ENCODE peak calls at places on chromosomes 4 and X, in eight cellular contexts. One of them, this sample, is unnamed. For H3K36me3, the result is how much of the 10 kb centered on the place peaks cover.

GRCh38 chrX:9745417-9746115 is 20.1 kb downstream of the GPR143 start:
- DNase-seq in cardiac muscle cell: no peak
- DNase-seq in WERI-Rb-1: no peak
- DNase-seq in heart right ventricle: no peak
- DNase-seq in CD8-positive, alpha-beta memory T cell: no peak
- DNase-seq in K562: no peak
- DNase-seq in aorta: no peak
- DNase-seq in uterus: peak
- DNase-seq in this sample: no peak

GRCh38 chr4:7323872-7324650 is 110.7 kb downstream of the PSAPL1 start:
- DNase-seq in cardiac muscle cell: no peak
- DNase-seq in WERI-Rb-1: peak
- DNase-seq in heart right ventricle: no peak
- DNase-seq in CD8-positive, alpha-beta memory T cell: peak
- DNase-seq in K562: no peak
- DNase-seq in aorta: peak
- DNase-seq in uterus: no peak
- DNase-seq in this sample: no peak

GRCh38 chr4:17763931-17764330 is 17.5 kb downstream of the FAM184B start:
- DNase-seq in cardiac muscle cell: no peak
- DNase-seq in WERI-Rb-1: no peak
- DNase-seq in heart right ventricle: no peak
- DNase-seq in CD8-positive, alpha-beta memory T cell: no peak
- DNase-seq in K562: no peak
- DNase-seq in aorta: no peak
- DNase-seq in uterus: no peak
- DNase-seq in this sample: no peak

GRCh38 chr4:40349561-40350198 is 14.5 kb downstream of the CHRNA9 start:
- DNase-seq in cardiac muscle cell: no peak
- DNase-seq in WERI-Rb-1: no peak
- DNase-seq in heart right ventricle: no peak
- DNase-seq in CD8-positive, alpha-beta memory T cell: no peak
- DNase-seq in K562: no peak
- DNase-seq in aorta: no peak
- DNase-seq in uterus: no peak
- DNase-seq in this sample: no peak

GRCh38 chr4:8897768-8898167 is 26.1 kb upstream of the HMX1 start:
- DNase-seq in cardiac muscle cell: no peak
- DNase-seq in WERI-Rb-1: no peak
- DNase-seq in heart right ventricle: no peak
- DNase-seq in CD8-positive, alpha-beta memory T cell: no peak
- DNase-seq in K562: no peak
- DNase-seq in aorta: no peak
- DNase-seq in uterus: no peak
- DNase-seq in this sample: no peak

GRCh38 chr4:168021666-168022065 is 70.7 kb upstream of the ANXA10 start:
- DNase-seq in cardiac muscle cell: no peak
- DNase-seq in WERI-Rb-1: no peak
- DNase-seq in heart right ventricle: no peak
- DNase-seq in CD8-positive, alpha-beta memory T cell: no peak
- DNase-seq in K562: no peak
- DNase-seq in aorta: no peak
- DNase-seq in uterus: no peak
- DNase-seq in this sample: no peak

GRCh38 chr4:89152972-89153371 is 41.6 kb downstream of the TIGD2 start:
- DNase-seq in cardiac muscle cell: peak
- DNase-seq in WERI-Rb-1: peak
- DNase-seq in heart right ventricle: no peak
- DNase-seq in CD8-positive, alpha-beta memory T cell: no peak
- DNase-seq in K562: no peak
- DNase-seq in aorta: no peak
- DNase-seq in uterus: no peak
- DNase-seq in this sample: no peak

GRCh38 chr4:17794730-17795129 is 13.3 kb upstream of the FAM184B start:
- DNase-seq in cardiac muscle cell: no peak
- DNase-seq in WERI-Rb-1: no peak
- DNase-seq in heart right ventricle: no peak
- DNase-seq in CD8-positive, alpha-beta memory T cell: no peak
- DNase-seq in K562: no peak
- DNase-seq in aorta: no peak
- DNase-seq in uterus: no peak
- DNase-seq in this sample: no peak

GRCh38 chr4:145049241-145049640 is 48.8 kb downstream of the ANAPC10 start:
- DNase-seq in cardiac muscle cell: no peak
- DNase-seq in WERI-Rb-1: no peak
- DNase-seq in heart right ventricle: no peak
- DNase-seq in CD8-positive, alpha-beta memory T cell: no peak
- DNase-seq in K562: no peak
- DNase-seq in aorta: no peak
- DNase-seq in uterus: no peak
- DNase-seq in this sample: no peak

GRCh38 chrX:129600981-129601424 is 53.8 kb downstream of the APLN start:
- DNase-seq in cardiac muscle cell: peak
- DNase-seq in WERI-Rb-1: no peak
- DNase-seq in heart right ventricle: no peak
- DNase-seq in CD8-positive, alpha-beta memory T cell: no peak
- DNase-seq in K562: peak
- DNase-seq in aorta: no peak
- DNase-seq in uterus: no peak
- DNase-seq in this sample: no peak

GRCh38 chr4:174071591-174071990 is 211.9 kb downstream of the FBXO8 start:
- DNase-seq in cardiac muscle cell: no peak
- DNase-seq in WERI-Rb-1: no peak
- DNase-seq in heart right ventricle: no peak
- DNase-seq in CD8-positive, alpha-beta memory T cell: no peak
- DNase-seq in K562: no peak
- DNase-seq in aorta: no peak
- DNase-seq in uterus: no peak
- DNase-seq in this sample: no peak

GRCh38 chrX:153922932-153923857 is 2.9 kb downstream of the ARHGAP4 start:
- DNase-seq in cardiac muscle cell: no peak
- DNase-seq in WERI-Rb-1: peak
- DNase-seq in heart right ventricle: peak
- DNase-seq in CD8-positive, alpha-beta memory T cell: no peak
- DNase-seq in K562: no peak
- DNase-seq in aorta: peak
- DNase-seq in uterus: peak
- DNase-seq in this sample: peak

GRCh38 chrX:106726485-106727437 is at the start of gene RNF128:
- DNase-seq in cardiac muscle cell: peak
- DNase-seq in WERI-Rb-1: no peak
- DNase-seq in heart right ventricle: peak
- DNase-seq in CD8-positive, alpha-beta memory T cell: no peak
- DNase-seq in K562: no peak
- DNase-seq in aorta: peak
- DNase-seq in uterus: no peak
- DNase-seq in this sample: no peak

GRCh38 chr4:138910914-138911336 is 104.7 kb upstream of the NOCT start:
- DNase-seq in cardiac muscle cell: peak
- DNase-seq in WERI-Rb-1: no peak
- DNase-seq in heart right ventricle: peak
- DNase-seq in CD8-positive, alpha-beta memory T cell: no peak
- DNase-seq in K562: peak
- DNase-seq in aorta: peak
- DNase-seq in uterus: peak
- DNase-seq in this sample: peak

GRCh38 chr4:120227568-120227967 is 160.9 kb upstream of the MAD2L1 start:
- DNase-seq in cardiac muscle cell: no peak
- DNase-seq in WERI-Rb-1: no peak
- DNase-seq in heart right ventricle: no peak
- DNase-seq in CD8-positive, alpha-beta memory T cell: no peak
- DNase-seq in K562: no peak
- DNase-seq in aorta: no peak
- DNase-seq in uterus: no peak
- DNase-seq in this sample: no peak

GRCh38 chr4:145183023-145183422 is 2.6 kb upstream of the OTUD4 start:
- DNase-seq in cardiac muscle cell: peak
- DNase-seq in WERI-Rb-1: no peak
- DNase-seq in heart right ventricle: no peak
- DNase-seq in CD8-positive, alpha-beta memory T cell: no peak
- DNase-seq in K562: peak
- DNase-seq in aorta: no peak
- DNase-seq in uterus: no peak
- DNase-seq in this sample: no peak

DNA sequence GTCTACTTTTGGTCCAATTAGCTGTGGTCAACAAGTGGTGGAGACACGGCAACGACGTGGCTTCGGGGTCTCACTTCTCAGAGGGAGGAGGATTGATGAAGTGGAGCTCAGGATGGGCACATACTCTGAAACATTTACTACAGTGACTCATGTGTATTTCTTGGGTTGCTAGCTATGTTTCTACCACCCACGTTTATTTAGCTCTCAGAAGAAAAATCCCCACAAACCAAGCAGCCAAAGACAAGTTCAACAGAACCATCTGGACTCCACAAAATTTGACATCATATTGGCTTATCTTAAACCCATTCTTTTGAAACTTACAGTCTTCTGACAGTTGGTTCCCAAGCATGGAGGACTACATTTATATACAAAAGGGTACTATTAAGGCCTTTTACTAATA is 158.0 kb downstream of the CBLL2 start:
- DNase-seq in cardiac muscle cell: no peak
- DNase-seq in WERI-Rb-1: no peak
- DNase-seq in heart right ventricle: no peak
- DNase-seq in CD8-positive, alpha-beta memory T cell: no peak
- DNase-seq in K562: no peak
- DNase-seq in aorta: no peak
- DNase-seq in uterus: no peak
- DNase-seq in this sample: no peak
- H3K36me3 ChIP-seq in cardiac muscle cell: under half
- H3K36me3 ChIP-seq in WERI-Rb-1: under half
- H3K36me3 ChIP-seq in heart right ventricle: under half
- H3K36me3 ChIP-seq in CD8-positive, alpha-beta memory T cell: under half
- H3K36me3 ChIP-seq in K562: under half
- H3K36me3 ChIP-seq in aorta: under half
- H3K36me3 ChIP-seq in uterus: under half
- H3K36me3 ChIP-seq in this sample: under half

DNA sequence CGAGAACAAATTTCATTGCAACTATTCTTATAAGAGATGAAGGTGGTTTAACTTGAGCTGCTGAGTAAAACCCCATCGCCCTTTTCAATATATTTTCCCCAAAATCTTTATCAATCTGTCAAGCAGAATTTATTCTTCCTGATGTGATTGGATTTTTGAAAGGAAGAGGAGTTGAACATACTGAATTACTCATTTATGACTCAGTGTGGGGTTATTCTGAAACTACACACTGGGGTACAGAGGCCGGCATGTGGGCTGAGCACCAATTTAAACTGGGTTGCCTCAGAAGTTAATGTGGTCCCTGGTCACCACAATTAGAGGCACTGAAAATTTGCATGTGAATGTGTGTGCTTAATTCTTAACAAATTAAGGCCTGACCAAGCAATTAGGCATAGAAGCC is 170.7 kb downstream of the IL15 start:
- DNase-seq in cardiac muscle cell: no peak
- DNase-seq in WERI-Rb-1: no peak
- DNase-seq in heart right ventricle: no peak
- DNase-seq in CD8-positive, alpha-beta memory T cell: no peak
- DNase-seq in K562: no peak
- DNase-seq in aorta: no peak
- DNase-seq in uterus: no peak
- DNase-seq in this sample: no peak
- H3K27ac ChIP-seq in cardiac muscle cell: no peak
- H3K27ac ChIP-seq in WERI-Rb-1: no peak
- H3K27ac ChIP-seq in heart right ventricle: no peak
- H3K27ac ChIP-seq in CD8-positive, alpha-beta memory T cell: no peak
- H3K27ac ChIP-seq in K562: no peak
- H3K27ac ChIP-seq in aorta: no peak
- H3K27ac ChIP-seq in uterus: no peak
- H3K27ac ChIP-seq in this sample: no peak

GRCh38 chr4:155708782-155709181 is 42.1 kb downstream of the GUCY1A1 start:
- DNase-seq in cardiac muscle cell: no peak
- DNase-seq in WERI-Rb-1: no peak
- DNase-seq in heart right ventricle: no peak
- DNase-seq in CD8-positive, alpha-beta memory T cell: no peak
- DNase-seq in K562: no peak
- DNase-seq in aorta: no peak
- DNase-seq in uterus: no peak
- DNase-seq in this sample: no peak
- H3K36me3 ChIP-seq in cardiac muscle cell: under half
- H3K36me3 ChIP-seq in WERI-Rb-1: under half
- H3K36me3 ChIP-seq in heart right ventricle: half or more
- H3K36me3 ChIP-seq in CD8-positive, alpha-beta memory T cell: under half
- H3K36me3 ChIP-seq in K562: under half
- H3K36me3 ChIP-seq in aorta: under half
- H3K36me3 ChIP-seq in uterus: under half
- H3K36me3 ChIP-seq in this sample: under half

GRCh38 chrX:53303195-53303594 is 21.8 kb upstream of the IQSEC2 start:
- DNase-seq in cardiac muscle cell: no peak
- DNase-seq in WERI-Rb-1: no peak
- DNase-seq in heart right ventricle: no peak
- DNase-seq in CD8-positive, alpha-beta memory T cell: no peak
- DNase-seq in K562: no peak
- DNase-seq in aorta: no peak
- DNase-seq in uterus: no peak
- DNase-seq in this sample: no peak

GRCh38 chrX:53308836-53309235 is 27.5 kb upstream of the IQSEC2 start:
- DNase-seq in cardiac muscle cell: no peak
- DNase-seq in WERI-Rb-1: no peak
- DNase-seq in heart right ventricle: no peak
- DNase-seq in CD8-positive, alpha-beta memory T cell: no peak
- DNase-seq in K562: no peak
- DNase-seq in aorta: no peak
- DNase-seq in uterus: no peak
- DNase-seq in this sample: no peak

GRCh38 chrX:53309837-53310236 is 28.5 kb upstream of the IQSEC2 start:
- DNase-seq in cardiac muscle cell: no peak
- DNase-seq in WERI-Rb-1: no peak
- DNase-seq in heart right ventricle: no peak
- DNase-seq in CD8-positive, alpha-beta memory T cell: no peak
- DNase-seq in K562: no peak
- DNase-seq in aorta: no peak
- DNase-seq in uterus: no peak
- DNase-seq in this sample: no peak

DNA sequence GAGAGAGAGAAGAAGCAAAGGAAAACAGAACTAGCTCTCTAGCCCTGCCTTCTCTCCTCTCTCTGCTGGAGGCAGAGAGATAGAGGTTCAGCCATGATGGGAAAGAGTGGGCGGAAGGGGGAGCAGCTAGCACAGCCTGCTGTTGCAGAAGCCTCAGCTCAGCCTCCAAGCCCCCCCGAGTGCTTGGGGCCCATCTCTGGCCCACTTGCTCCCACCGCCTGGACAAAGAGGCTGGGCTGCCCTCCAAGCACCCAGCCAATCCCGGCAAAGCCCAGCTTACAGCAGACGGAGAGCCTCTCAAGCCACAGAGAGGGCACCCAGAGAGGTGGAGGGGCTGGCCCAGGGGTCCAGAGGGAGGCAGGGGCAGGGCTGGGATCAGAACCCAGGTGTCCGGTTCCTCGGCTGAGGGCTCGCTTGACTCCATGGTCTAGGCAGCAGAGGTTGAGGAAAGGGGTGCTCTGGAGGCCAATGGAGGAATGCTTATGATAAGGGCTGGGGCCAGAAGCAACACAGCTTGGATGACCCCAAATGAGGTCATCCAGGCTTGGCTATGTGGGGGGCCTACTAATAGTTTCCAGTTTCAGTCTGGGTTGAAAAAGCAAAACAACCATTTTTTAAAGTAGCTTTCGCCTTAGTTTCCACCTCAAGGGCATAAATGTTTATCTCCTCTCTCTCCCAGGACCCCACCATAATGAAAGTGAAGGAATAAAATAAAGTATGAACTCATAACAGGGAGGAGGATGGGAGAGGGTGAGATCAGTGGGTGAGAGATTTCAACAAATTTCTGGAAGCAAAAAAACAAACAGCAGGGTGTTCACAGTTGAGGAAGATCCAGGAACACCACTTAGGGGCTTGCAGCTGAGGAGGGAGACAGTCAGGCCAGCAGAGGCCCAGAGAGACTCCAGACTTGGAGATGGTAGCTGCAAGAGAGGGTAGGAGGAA is 24.9 kb upstream of the IQSEC2 start:
- DNase-seq in cardiac muscle cell: no peak
- DNase-seq in WERI-Rb-1: no peak
- DNase-seq in heart right ventricle: no peak
- DNase-seq in CD8-positive, alpha-beta memory T cell: no peak
- DNase-seq in K562: no peak
- DNase-seq in aorta: no peak
- DNase-seq in uterus: no peak
- DNase-seq in this sample: no peak
- H3K27ac ChIP-seq in cardiac muscle cell: no peak
- H3K27ac ChIP-seq in WERI-Rb-1: no peak
- H3K27ac ChIP-seq in heart right ventricle: peak
- H3K27ac ChIP-seq in CD8-positive, alpha-beta memory T cell: no peak
- H3K27ac ChIP-seq in K562: no peak
- H3K27ac ChIP-seq in aorta: no peak
- H3K27ac ChIP-seq in uterus: no peak
- H3K27ac ChIP-seq in this sample: no peak